ENCODE peak calls at places on chromosomes 16 and 17, in ten cellular contexts. One of them, this sample, is unnamed. For H3K4me1, the result is how much of the 10 kb centered on the place peaks cover.

GRCh38 chr17:45981306-45981705 is 17.7 kb upstream of the STH start:
- DNase-seq in uterus: no peak
- DNase-seq in Peyer's patch: no peak
- DNase-seq in OCI-LY7: no peak
- DNase-seq in cardiac muscle cell: no peak
- DNase-seq in mammary epithelial cell: no peak
- DNase-seq in stomach: no peak
- DNase-seq in ovary: no peak
- DNase-seq in left ventricle myocardium inferior: no peak
- DNase-seq in neural progenitor cell: no peak
- DNase-seq in this sample: no peak

GRCh38 chr17:62162898-62163297 is 97.8 kb upstream of the MED13 start:
- DNase-seq in uterus: no peak
- DNase-seq in Peyer's patch: no peak
- DNase-seq in OCI-LY7: no peak
- DNase-seq in cardiac muscle cell: no peak
- DNase-seq in mammary epithelial cell: no peak
- DNase-seq in stomach: no peak
- DNase-seq in ovary: no peak
- DNase-seq in left ventricle myocardium inferior: no peak
- DNase-seq in neural progenitor cell: no peak
- DNase-seq in this sample: no peak

GRCh38 chr16:63422633-63423032 is 1386.4 kb upstream of the CDH8 start:
- DNase-seq in uterus: no peak
- DNase-seq in Peyer's patch: no peak
- DNase-seq in OCI-LY7: no peak
- DNase-seq in cardiac muscle cell: no peak
- DNase-seq in mammary epithelial cell: no peak
- DNase-seq in stomach: no peak
- DNase-seq in ovary: no peak
- DNase-seq in left ventricle myocardium inferior: no peak
- DNase-seq in neural progenitor cell: no peak
- DNase-seq in this sample: no peak

GRCh38 chr17:71649986-71650385 is 470.8 kb upstream of the SOX9 start:
- DNase-seq in uterus: no peak
- DNase-seq in Peyer's patch: no peak
- DNase-seq in OCI-LY7: no peak
- DNase-seq in cardiac muscle cell: no peak
- DNase-seq in mammary epithelial cell: no peak
- DNase-seq in stomach: no peak
- DNase-seq in ovary: no peak
- DNase-seq in left ventricle myocardium inferior: no peak
- DNase-seq in neural progenitor cell: no peak
- DNase-seq in this sample: no peak

GRCh38 chr16:28877642-28877975 is 679 bp upstream of the ATP2A1 start:
- DNase-seq in uterus: no peak
- DNase-seq in Peyer's patch: no peak
- DNase-seq in OCI-LY7: no peak
- DNase-seq in cardiac muscle cell: no peak
- DNase-seq in mammary epithelial cell: no peak
- DNase-seq in stomach: no peak
- DNase-seq in ovary: no peak
- DNase-seq in left ventricle myocardium inferior: no peak
- DNase-seq in neural progenitor cell: no peak
- DNase-seq in this sample: no peak

GRCh38 chr17:72614871-72615626 is 477.4 kb downstream of the SLC39A11 start:
- DNase-seq in uterus: no peak
- DNase-seq in Peyer's patch: peak
- DNase-seq in OCI-LY7: no peak
- DNase-seq in cardiac muscle cell: peak
- DNase-seq in mammary epithelial cell: peak
- DNase-seq in stomach: peak
- DNase-seq in ovary: no peak
- DNase-seq in left ventricle myocardium inferior: no peak
- DNase-seq in neural progenitor cell: peak
- DNase-seq in this sample: no peak

GRCh38 chr17:66275651-66276050 is 26.8 kb upstream of the PRKCA start:
- DNase-seq in uterus: no peak
- DNase-seq in Peyer's patch: no peak
- DNase-seq in OCI-LY7: no peak
- DNase-seq in cardiac muscle cell: peak
- DNase-seq in mammary epithelial cell: peak
- DNase-seq in stomach: peak
- DNase-seq in ovary: no peak
- DNase-seq in left ventricle myocardium inferior: no peak
- DNase-seq in neural progenitor cell: no peak
- DNase-seq in this sample: no peak

GRCh38 chr17:56947741-56948140 is 13.1 kb downstream of the COIL start:
- DNase-seq in uterus: no peak
- DNase-seq in Peyer's patch: no peak
- DNase-seq in OCI-LY7: no peak
- DNase-seq in cardiac muscle cell: no peak
- DNase-seq in mammary epithelial cell: peak
- DNase-seq in stomach: no peak
- DNase-seq in ovary: no peak
- DNase-seq in left ventricle myocardium inferior: no peak
- DNase-seq in neural progenitor cell: no peak
- DNase-seq in this sample: no peak

GRCh38 chr17:76447931-76448652 is 4.9 kb downstream of the UBE2O start:
- DNase-seq in uterus: no peak
- DNase-seq in Peyer's patch: no peak
- DNase-seq in OCI-LY7: no peak
- DNase-seq in cardiac muscle cell: no peak
- DNase-seq in mammary epithelial cell: peak
- DNase-seq in stomach: no peak
- DNase-seq in ovary: no peak
- DNase-seq in left ventricle myocardium inferior: no peak
- DNase-seq in neural progenitor cell: no peak
- DNase-seq in this sample: no peak
- H3K4me1 ChIP-seq in uterus: under half
- H3K4me1 ChIP-seq in Peyer's patch: under half
- H3K4me1 ChIP-seq in OCI-LY7: half or more
- H3K4me1 ChIP-seq in cardiac muscle cell: half or more
- H3K4me1 ChIP-seq in mammary epithelial cell: half or more
- H3K4me1 ChIP-seq in stomach: half or more
- H3K4me1 ChIP-seq in ovary: under half
- H3K4me1 ChIP-seq in left ventricle myocardium inferior: half or more
- H3K4me1 ChIP-seq in neural progenitor cell: under half
- H3K4me1 ChIP-seq in this sample: under half

GRCh38 chr16:73095142-73095791 is 47.3 kb upstream of the ZFHX3 start:
- DNase-seq in uterus: no peak
- DNase-seq in Peyer's patch: no peak
- DNase-seq in OCI-LY7: no peak
- DNase-seq in cardiac muscle cell: no peak
- DNase-seq in mammary epithelial cell: no peak
- DNase-seq in stomach: no peak
- DNase-seq in ovary: no peak
- DNase-seq in left ventricle myocardium inferior: no peak
- DNase-seq in neural progenitor cell: no peak
- DNase-seq in this sample: no peak

GRCh38 chr16:73096510-73096909 is 48.6 kb upstream of the ZFHX3 start:
- DNase-seq in uterus: no peak
- DNase-seq in Peyer's patch: no peak
- DNase-seq in OCI-LY7: no peak
- DNase-seq in cardiac muscle cell: no peak
- DNase-seq in mammary epithelial cell: no peak
- DNase-seq in stomach: no peak
- DNase-seq in ovary: no peak
- DNase-seq in left ventricle myocardium inferior: no peak
- DNase-seq in neural progenitor cell: no peak
- DNase-seq in this sample: no peak

GRCh38 chr16:73093146-73094144 is 45.5 kb upstream of the ZFHX3 start:
- DNase-seq in uterus: no peak
- DNase-seq in Peyer's patch: no peak
- DNase-seq in OCI-LY7: no peak
- DNase-seq in cardiac muscle cell: peak
- DNase-seq in mammary epithelial cell: no peak
- DNase-seq in stomach: no peak
- DNase-seq in ovary: no peak
- DNase-seq in left ventricle myocardium inferior: no peak
- DNase-seq in neural progenitor cell: no peak
- DNase-seq in this sample: no peak

GRCh38 chr16:73094371-73094770 is 46.4 kb upstream of the ZFHX3 start:
- DNase-seq in uterus: no peak
- DNase-seq in Peyer's patch: no peak
- DNase-seq in OCI-LY7: no peak
- DNase-seq in cardiac muscle cell: no peak
- DNase-seq in mammary epithelial cell: no peak
- DNase-seq in stomach: no peak
- DNase-seq in ovary: no peak
- DNase-seq in left ventricle myocardium inferior: no peak
- DNase-seq in neural progenitor cell: no peak
- DNase-seq in this sample: no peak

DNA sequence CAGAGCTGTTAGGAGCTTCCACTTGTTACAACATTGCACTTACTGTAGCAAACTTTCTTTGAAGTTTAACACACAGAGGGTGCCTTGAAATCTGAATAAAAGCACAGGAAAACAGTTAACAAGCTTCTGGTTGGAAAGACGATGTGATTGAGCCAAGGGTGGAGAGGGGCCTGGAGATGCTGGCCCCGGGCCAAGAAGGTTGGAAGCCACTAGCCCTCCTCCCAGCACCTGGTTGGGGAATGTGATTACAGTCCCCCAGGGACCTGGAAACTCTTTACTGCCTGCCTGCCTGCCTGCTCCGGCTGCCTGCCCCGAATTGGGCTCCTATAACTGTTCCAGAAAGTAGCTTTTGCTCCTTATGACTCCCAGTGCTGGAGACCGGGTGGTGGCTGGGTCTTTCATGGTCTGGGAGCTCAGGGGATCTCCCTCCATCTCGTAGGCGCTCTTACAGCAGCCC is 48.0 kb upstream of the ZFHX3 start:
- DNase-seq in uterus: no peak
- DNase-seq in Peyer's patch: no peak
- DNase-seq in OCI-LY7: no peak
- DNase-seq in cardiac muscle cell: peak
- DNase-seq in mammary epithelial cell: no peak
- DNase-seq in stomach: no peak
- DNase-seq in ovary: no peak
- DNase-seq in left ventricle myocardium inferior: no peak
- DNase-seq in neural progenitor cell: no peak
- DNase-seq in this sample: no peak
- H3K4me3 ChIP-seq in uterus: no peak
- H3K4me3 ChIP-seq in Peyer's patch: no peak
- H3K4me3 ChIP-seq in OCI-LY7: no peak
- H3K4me3 ChIP-seq in cardiac muscle cell: no peak
- H3K4me3 ChIP-seq in mammary epithelial cell: no peak
- H3K4me3 ChIP-seq in stomach: no peak
- H3K4me3 ChIP-seq in ovary: no peak
- H3K4me3 ChIP-seq in left ventricle myocardium inferior: no peak
- H3K4me3 ChIP-seq in neural progenitor cell: no peak
- H3K4me3 ChIP-seq in this sample: no peak

GRCh38 chr16:22065252-22065651 is 27.1 kb upstream of the VWA3A start:
- DNase-seq in uterus: no peak
- DNase-seq in Peyer's patch: no peak
- DNase-seq in OCI-LY7: no peak
- DNase-seq in cardiac muscle cell: no peak
- DNase-seq in mammary epithelial cell: peak
- DNase-seq in stomach: no peak
- DNase-seq in ovary: no peak
- DNase-seq in left ventricle myocardium inferior: no peak
- DNase-seq in neural progenitor cell: no peak
- DNase-seq in this sample: no peak
- H3K4me1 ChIP-seq in uterus: under half
- H3K4me1 ChIP-seq in Peyer's patch: under half
- H3K4me1 ChIP-seq in OCI-LY7: under half
- H3K4me1 ChIP-seq in cardiac muscle cell: under half
- H3K4me1 ChIP-seq in mammary epithelial cell: half or more
- H3K4me1 ChIP-seq in stomach: under half
- H3K4me1 ChIP-seq in ovary: under half
- H3K4me1 ChIP-seq in left ventricle myocardium inferior: under half
- H3K4me1 ChIP-seq in neural progenitor cell: under half
- H3K4me1 ChIP-seq in this sample: under half

GRCh38 chr17:65053354-65053881 is 3.1 kb downstream of the GNA13 start:
- DNase-seq in uterus: no peak
- DNase-seq in Peyer's patch: no peak
- DNase-seq in OCI-LY7: no peak
- DNase-seq in cardiac muscle cell: no peak
- DNase-seq in mammary epithelial cell: no peak
- DNase-seq in stomach: no peak
- DNase-seq in ovary: no peak
- DNase-seq in left ventricle myocardium inferior: no peak
- DNase-seq in neural progenitor cell: no peak
- DNase-seq in this sample: no peak
- H3K4me3 ChIP-seq in uterus: no peak
- H3K4me3 ChIP-seq in Peyer's patch: no peak
- H3K4me3 ChIP-seq in OCI-LY7: peak
- H3K4me3 ChIP-seq in cardiac muscle cell: no peak
- H3K4me3 ChIP-seq in mammary epithelial cell: peak
- H3K4me3 ChIP-seq in stomach: peak
- H3K4me3 ChIP-seq in ovary: no peak
- H3K4me3 ChIP-seq in left ventricle myocardium inferior: peak
- H3K4me3 ChIP-seq in neural progenitor cell: no peak
- H3K4me3 ChIP-seq in this sample: no peak

DNA sequence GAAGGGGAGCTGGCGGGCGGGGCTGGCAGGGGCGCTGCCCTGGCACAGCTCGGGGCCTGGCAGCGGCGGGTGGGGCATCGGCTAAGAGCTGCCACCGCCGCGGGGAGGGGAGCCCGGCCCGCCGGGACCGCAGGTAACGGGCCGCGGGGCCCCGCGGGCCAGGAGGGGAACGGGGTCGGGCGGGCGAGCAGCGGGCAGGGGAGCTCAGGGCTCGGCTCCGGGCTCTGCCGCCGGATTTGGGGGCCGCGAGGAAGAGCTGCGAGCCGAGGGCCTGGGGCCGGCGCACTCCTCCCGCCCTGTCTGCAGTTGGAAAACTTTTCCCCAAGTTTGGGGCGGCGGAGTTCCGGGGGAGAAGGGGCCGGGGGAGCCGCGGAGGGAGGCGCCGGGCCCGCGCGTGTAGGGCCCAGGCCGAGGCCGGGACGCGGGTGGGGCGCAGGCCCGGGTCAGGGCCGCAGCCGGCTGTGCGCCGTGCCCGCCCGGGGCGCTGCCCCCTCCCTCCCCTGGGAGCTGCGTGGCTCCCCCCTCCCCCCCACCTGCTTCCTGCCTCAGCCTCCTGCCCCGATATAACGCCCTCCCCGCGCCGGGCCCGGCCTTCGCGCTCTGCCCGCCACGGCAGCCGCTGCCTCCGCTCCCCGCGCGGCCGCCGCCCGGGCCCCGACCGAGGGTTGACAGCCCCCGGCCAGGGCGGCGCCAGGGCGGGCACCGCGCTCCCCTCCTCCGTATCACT is 754 bp downstream of the HIC1 start:
- DNase-seq in uterus: peak
- DNase-seq in Peyer's patch: peak
- DNase-seq in OCI-LY7: no peak
- DNase-seq in cardiac muscle cell: peak
- DNase-seq in mammary epithelial cell: no peak
- DNase-seq in stomach: no peak
- DNase-seq in ovary: peak
- DNase-seq in left ventricle myocardium inferior: no peak
- DNase-seq in neural progenitor cell: no peak
- DNase-seq in this sample: no peak
- H3K4me1 ChIP-seq in uterus: under half
- H3K4me1 ChIP-seq in Peyer's patch: half or more
- H3K4me1 ChIP-seq in OCI-LY7: under half
- H3K4me1 ChIP-seq in cardiac muscle cell: under half
- H3K4me1 ChIP-seq in mammary epithelial cell: under half
- H3K4me1 ChIP-seq in stomach: half or more
- H3K4me1 ChIP-seq in ovary: under half
- H3K4me1 ChIP-seq in left ventricle myocardium inferior: half or more
- H3K4me1 ChIP-seq in neural progenitor cell: under half
- H3K4me1 ChIP-seq in this sample: under half

This sample was measured in naive thymus-derived CD4-positive, alpha-beta T cell.